ENCODE peak calls at places on chromosome 1, in six cellular contexts. B, C, F, X, D and E are unnamed samples.

GRCh38 chr1:54069792-54070548 is 16.6 kb downstream of the TCEANC2 start:
- DNase-seq in B (no peak), C (no peak), F (no peak), X (no peak), D (no peak), E (no peak)

GRCh38 chr1:202710070-202711025 is at the start of gene SYT2:
- DNase-seq in B (peak), C (peak), F (no peak), X (peak), D (no peak), E (peak)

GRCh38 chr1:45769261-45769932 is 18.9 kb upstream of the IPP start:
- DNase-seq in B (no peak), C (no peak), F (no peak), X (no peak), D (no peak), E (no peak)

GRCh38 chr1:186175588-186175987 is 199.5 kb downstream of the TPR start:
- DNase-seq in B (no peak), C (no peak), F (no peak), X (no peak), D (no peak), E (no peak)

GRCh38 chr1:119652587-119652986 is 4.5 kb upstream of the ZNF697 start:
- DNase-seq in B (no peak), C (no peak), F (no peak), X (no peak), D (no peak), E (no peak)

GRCh38 chr1:165644064-165644735 is 13.2 kb downstream of the MGST3 start:
- DNase-seq in B (no peak), C (no peak), F (no peak), X (no peak), D (no peak), E (no peak)

GRCh38 chr1:51236548-51237312 is 657 bp downstream of the RNF11 start:
- DNase-seq in B (peak), C (peak), F (peak), X (peak), D (peak), E (peak)

GRCh38 chr1:207389728-207390464 is 64.2 kb upstream of the CR2 start:
- DNase-seq in B (no peak), C (no peak), F (no peak), X (no peak), D (no peak), E (no peak)

GRCh38 chr1:64453695-64454094 is 16.2 kb upstream of the CACHD1 start:
- DNase-seq in B (no peak), C (no peak), F (no peak), X (no peak), D (no peak), E (no peak)

GRCh38 chr1:28594661-28595411 is 2.8 kb downstream of the RAB42 start:
- DNase-seq in B (no peak), C (no peak), F (no peak), X (no peak), D (no peak), E (no peak)